ENCODE peak calls at places on chromosome X, in nine cellular contexts. A, P, W, N, J, L, K, O and T are unnamed samples.

GRCh38 chrX:106220177-106220576 is 52.1 kb downstream of the PWWP3B start:
- DNase-seq in A (no peak), P (no peak), W (no peak), N (no peak), J (no peak), L (no peak), K (no peak), O (no peak), T (no peak)

GRCh38 chrX:11352296-11352741 is 59.1 kb downstream of the AMELX start:
- DNase-seq in A (no peak), P (no peak), W (no peak), N (no peak), J (no peak), L (no peak), K (no peak), O (peak), T (no peak)

GRCh38 chrX:94751611-94752010 is 1077.6 kb downstream of the FAM133A start:
- DNase-seq in A (no peak), P (no peak), W (no peak), N (no peak), J (no peak), L (no peak), K (no peak), O (no peak), T (no peak)

GRCh38 chrX:39475372-39475771 is 622.4 kb downstream of the BCOR start:
- DNase-seq in A (no peak), P (no peak), W (no peak), N (no peak), J (no peak), L (no peak), K (no peak), O (no peak), T (no peak)

GRCh38 chrX:65451663-65452062 is 82.9 kb downstream of the LAS1L start:
- DNase-seq in A (peak), P (no peak), W (no peak), N (no peak), J (no peak), L (no peak), K (no peak), O (peak), T (peak)

GRCh38 chrX:110791206-110791605 is 4.4 kb downstream of the CHRDL1 start:
- DNase-seq in A (no peak), P (no peak), W (no peak), N (no peak), J (no peak), L (no peak), K (no peak), O (no peak), T (no peak)

GRCh38 chrX:115894087-115894486 is 276.5 kb upstream of the AGTR2 start:
- DNase-seq in A (peak), P (no peak), W (no peak), N (no peak), J (no peak), L (no peak), K (no peak), O (peak), T (no peak)

GRCh38 chrX:31931225-31931624 is 859.4 kb upstream of the FTHL17 start:
- DNase-seq in A (peak), P (no peak), W (no peak), N (peak), J (no peak), L (no peak), K (no peak), O (peak), T (no peak)

GRCh38 chrX:39491548-39492297 is 606.0 kb downstream of the BCOR start:
- DNase-seq in A (no peak), P (no peak), W (peak), N (no peak), J (peak), L (peak), K (peak), O (no peak), T (peak)

GRCh38 chrX:151722241-151722846 is 6.5 kb downstream of the FATE1 start:
- DNase-seq in A (peak), P (no peak), W (no peak), N (no peak), J (no peak), L (no peak), K (no peak), O (no peak), T (no peak)

GRCh38 chrX:11530621-11531020 is 135.1 kb downstream of the ARHGAP6 start:
- DNase-seq in A (no peak), P (no peak), W (no peak), N (no peak), J (no peak), L (no peak), K (no peak), O (peak), T (no peak)

GRCh38 chrX:150934453-150934852 is 36.0 kb upstream of the CD99L2 start:
- DNase-seq in A (peak), P (no peak), W (no peak), N (peak), J (no peak), L (no peak), K (no peak), O (peak), T (no peak)

GRCh38 chrX:17564689-17565409 is 172.4 kb upstream of the SCML1 start:
- DNase-seq in A (no peak), P (no peak), W (no peak), N (no peak), J (no peak), L (no peak), K (no peak), O (no peak), T (no peak)

GRCh38 chrX:47515941-47516649 is 33.1 kb upstream of the ZNF41 start:
- DNase-seq in A (peak), P (no peak), W (no peak), N (peak), J (no peak), L (no peak), K (no peak), O (peak), T (no peak)

GRCh38 chrX:120575379-120576114 is 14.8 kb upstream of the CUL4B start:
- DNase-seq in A (peak), P (no peak), W (no peak), N (no peak), J (no peak), L (no peak), K (no peak), O (no peak), T (no peak)

GRCh38 chrX:14509325-14510057 is 19.8 kb upstream of the GLRA2 start:
- DNase-seq in A (no peak), P (no peak), W (no peak), N (no peak), J (no peak), L (no peak), K (no peak), O (no peak), T (no peak)

GRCh38 chrX:101252634-101253033 is 33.0 kb downstream of the DRP2 start:
- DNase-seq in A (no peak), P (no peak), W (no peak), N (no peak), J (no peak), L (no peak), K (no peak), O (no peak), T (no peak)

GRCh38 chrX:106649523-106650428 is 38.0 kb downstream of the RADX start:
- DNase-seq in A (no peak), P (no peak), W (no peak), N (no peak), J (no peak), L (no peak), K (no peak), O (no peak), T (no peak)

GRCh38 chrX:71603618-71604017 is 14.7 kb downstream of the CXCR3 start:
- DNase-seq in A (no peak), P (no peak), W (no peak), N (no peak), J (no peak), L (no peak), K (no peak), O (no peak), T (no peak)

GRCh38 chrX:22818061-22818460 is 181.7 kb upstream of the DDX53 start:
- DNase-seq in A (peak), P (no peak), W (no peak), N (no peak), J (no peak), L (no peak), K (no peak), O (peak), T (no peak)

GRCh38 chrX:76996641-76997040 is 450.5 kb upstream of the FGF16 start:
- DNase-seq in A (no peak), P (no peak), W (no peak), N (no peak), J (no peak), L (no peak), K (no peak), O (no peak), T (no peak)

GRCh38 chrX:27391601-27392000 is 71.5 kb downstream of the PPP4R3C start:
- DNase-seq in A (no peak), P (no peak), W (no peak), N (no peak), J (no peak), L (no peak), K (no peak), O (no peak), T (no peak)

GRCh38 chrX:20361081-20361889 is 94.6 kb upstream of the RPS6KA3 start:
- DNase-seq in A (no peak), P (no peak), W (no peak), N (no peak), J (no peak), L (no peak), K (no peak), O (peak), T (no peak)

GRCh38 chrX:48793935-48794334 is 7.5 kb downstream of the GATA1 start:
- DNase-seq in A (no peak), P (no peak), W (no peak), N (no peak), J (no peak), L (no peak), K (no peak), O (no peak), T (no peak)

GRCh38 chrX:10077425-10078188 is 79.2 kb upstream of the CLCN4 start:
- DNase-seq in A (no peak), P (no peak), W (no peak), N (no peak), J (no peak), L (no peak), K (no peak), O (peak), T (no peak)

GRCh38 chrX:146385529-146385928 is 424.0 kb upstream of the CXorf51B start:
- DNase-seq in A (no peak), P (no peak), W (no peak), N (no peak), J (no peak), L (no peak), K (no peak), O (no peak), T (no peak)

GRCh38 chrX:133405498-133406180 is 9.7 kb downstream of the GPC4 start:
- DNase-seq in A (no peak), P (no peak), W (no peak), N (no peak), J (no peak), L (no peak), K (no peak), O (no peak), T (no peak)